ENCODE peak calls at places on chromosomes 4 and X, in seven cellular contexts. Y, U, E, N, X, K and R are unnamed samples.

GRCh38 chr4:47505666-47506065 is 20.6 kb downstream of the ATP10D start:
- DNase-seq in K (no peak), E (no peak), N (no peak), U (no peak), X (no peak), Y (no peak), R (no peak)

GRCh38 chr4:5203925-5204324 is 152.6 kb downstream of the STK32B start:
- DNase-seq in N (no peak), K (no peak), U (no peak), Y (no peak), E (no peak), X (no peak), R (no peak)

GRCh38 chr4:118968006-118968405 is 79.4 kb downstream of the SYNPO2 start:
- DNase-seq in X (peak), N (peak), E (peak), U (no peak), K (no peak), Y (no peak), R (peak)

GRCh38 chr4:48079972-48080391 is 54.1 kb downstream of the TXK start:
- DNase-seq in Y (no peak), N (no peak), X (no peak), K (no peak), E (no peak), U (no peak), R (no peak)

GRCh38 chr4:150960079-150960478 is 55.0 kb downstream of the LRBA start:
- DNase-seq in X (no peak), U (no peak), E (peak), N (no peak), K (no peak), Y (no peak), R (no peak)

GRCh38 chr4:53313510-53313909 is 52.4 kb downstream of the SCFD2 start:
- DNase-seq in X (no peak), N (no peak), Y (peak), U (no peak), K (no peak), E (peak), R (no peak)

GRCh38 chr4:4415107-4415805 is 28.4 kb downstream of the NSG1 start:
- DNase-seq in K (no peak), N (no peak), Y (no peak), X (no peak), U (no peak), E (no peak), R (no peak)

GRCh38 chr4:156085073-156085472 is 131.4 kb upstream of the CTSO start:
- DNase-seq in N (no peak), X (no peak), U (no peak), E (no peak), Y (no peak), K (no peak), R (no peak)

GRCh38 chr4:89482248-89482647 is 174.6 kb upstream of the GPRIN3 start:
- DNase-seq in Y (peak), U (no peak), K (no peak), N (no peak), E (peak), X (no peak), R (no peak)

GRCh38 chr4:189143255-189143654 is 797.4 kb upstream of the FRG1 start:
- DNase-seq in N (no peak), U (no peak), X (no peak), K (no peak), Y (peak), E (peak), R (no peak)

GRCh38 chrX:23904096-23904495 is 3.6 kb downstream of the APOO start:
- DNase-seq in E (no peak), X (no peak), N (no peak), U (no peak), K (no peak), Y (no peak), R (no peak)

GRCh38 chr4:94523617-94524016 is 71.9 kb downstream of the PDLIM5 start:
- DNase-seq in U (no peak), X (no peak), K (no peak), E (peak), Y (no peak), N (no peak), R (no peak)

GRCh38 chrX:135328421-135329005 is 19.2 kb downstream of the ETDC start:
- DNase-seq in E (peak), K (no peak), X (no peak), N (no peak), U (no peak), Y (no peak), R (no peak)

GRCh38 chrX:135923353-135923752 is 29.8 kb downstream of the SAGE1 start:
- DNase-seq in N (no peak), Y (peak), X (no peak), E (peak), U (no peak), K (no peak), R (no peak)

GRCh38 chrX:21375795-21376069 is 1.5 kb downstream of the CNKSR2 start:
- DNase-seq in U (no peak), Y (no peak), X (no peak), E (no peak), K (no peak), N (no peak), R (no peak)

GRCh38 chr4:26015133-26015651 is 101.2 kb downstream of the SMIM20 start:
- DNase-seq in X (no peak), K (no peak), N (no peak), E (no peak), U (no peak), Y (no peak), R (no peak)

GRCh38 chr4:1366371-1367229 is 19.6 kb downstream of the UVSSA start:
- DNase-seq in X (no peak), K (no peak), U (no peak), N (no peak), Y (no peak), E (no peak), R (no peak)